ENCODE peak calls at places on chromosomes 1 and 21, in six cellular contexts. One of them, this sample, is unnamed.

GRCh38 chr21:42080788-42081083 is 9.6 kb downstream of the UMODL1 start:
- DNase-seq in uterus: no peak
- DNase-seq in astrocyte of the spinal cord: peak
- DNase-seq in fibroblast of lung: peak
- DNase-seq in neural progenitor cell: no peak
- DNase-seq in stomach: no peak
- DNase-seq in this sample: peak

GRCh38 chr1:153277852-153278251 is 18.4 kb downstream of the LORICRIN start:
- DNase-seq in uterus: no peak
- DNase-seq in astrocyte of the spinal cord: no peak
- DNase-seq in fibroblast of lung: no peak
- DNase-seq in neural progenitor cell: no peak
- DNase-seq in stomach: peak
- DNase-seq in this sample: no peak

GRCh38 chr1:207891148-207891547 is 19.8 kb downstream of the CD34 start:
- DNase-seq in uterus: no peak
- DNase-seq in astrocyte of the spinal cord: no peak
- DNase-seq in fibroblast of lung: no peak
- DNase-seq in neural progenitor cell: no peak
- DNase-seq in stomach: peak
- DNase-seq in this sample: no peak

GRCh38 chr1:240804475-240804874 is 192.5 kb upstream of the GREM2 start:
- DNase-seq in uterus: no peak
- DNase-seq in astrocyte of the spinal cord: peak
- DNase-seq in fibroblast of lung: no peak
- DNase-seq in neural progenitor cell: no peak
- DNase-seq in stomach: no peak
- DNase-seq in this sample: no peak

GRCh38 chr21:46457801-46458314 is 833 bp upstream of the DIP2A start:
- DNase-seq in uterus: no peak
- DNase-seq in astrocyte of the spinal cord: peak
- DNase-seq in fibroblast of lung: peak
- DNase-seq in neural progenitor cell: no peak
- DNase-seq in stomach: peak
- DNase-seq in this sample: peak

GRCh38 chr1:2060535-2060934 is 10.3 kb downstream of the PRKCZ start:
- DNase-seq in uterus: no peak
- DNase-seq in astrocyte of the spinal cord: no peak
- DNase-seq in fibroblast of lung: no peak
- DNase-seq in neural progenitor cell: no peak
- DNase-seq in stomach: no peak
- DNase-seq in this sample: no peak

GRCh38 chr1:8061210-8061609 is 35.1 kb upstream of the ERRFI1 start:
- DNase-seq in uterus: no peak
- DNase-seq in astrocyte of the spinal cord: peak
- DNase-seq in fibroblast of lung: peak
- DNase-seq in neural progenitor cell: no peak
- DNase-seq in stomach: peak
- DNase-seq in this sample: peak

GRCh38 chr1:40232444-40232843 is 15.3 kb upstream of the TMCO2 start:
- DNase-seq in uterus: no peak
- DNase-seq in astrocyte of the spinal cord: no peak
- DNase-seq in fibroblast of lung: no peak
- DNase-seq in neural progenitor cell: no peak
- DNase-seq in stomach: no peak
- DNase-seq in this sample: no peak

DNA sequence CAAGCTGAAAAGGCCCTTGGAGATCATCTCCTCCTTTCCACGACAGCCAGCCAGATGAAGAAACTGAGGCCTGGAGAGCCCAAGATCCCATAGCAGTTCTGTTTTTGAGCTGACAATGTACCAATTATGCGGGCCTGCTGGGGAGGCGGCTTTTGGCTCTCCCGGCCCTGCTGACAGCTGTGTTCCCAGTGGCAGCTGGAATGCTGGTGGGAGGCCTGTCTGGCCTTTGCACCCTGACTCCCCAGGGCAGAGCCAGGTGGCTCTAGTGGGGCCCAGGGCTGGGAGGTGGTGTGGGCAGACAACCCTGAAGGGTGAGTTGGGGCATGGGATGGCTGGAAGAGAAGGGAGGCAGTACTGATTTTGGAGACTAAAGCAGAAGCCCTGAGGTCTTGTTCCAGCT is 30.7 kb upstream of the WASF2 start:
- DNase-seq in uterus: no peak
- DNase-seq in astrocyte of the spinal cord: no peak
- DNase-seq in fibroblast of lung: no peak
- DNase-seq in neural progenitor cell: peak
- DNase-seq in stomach: no peak
- DNase-seq in this sample: no peak
- H3K4me3 ChIP-seq in uterus: no peak
- H3K4me3 ChIP-seq in astrocyte of the spinal cord: no peak
- H3K4me3 ChIP-seq in fibroblast of lung: no peak
- H3K4me3 ChIP-seq in neural progenitor cell: no peak
- H3K4me3 ChIP-seq in stomach: no peak
- H3K4me3 ChIP-seq in this sample: no peak

DNA sequence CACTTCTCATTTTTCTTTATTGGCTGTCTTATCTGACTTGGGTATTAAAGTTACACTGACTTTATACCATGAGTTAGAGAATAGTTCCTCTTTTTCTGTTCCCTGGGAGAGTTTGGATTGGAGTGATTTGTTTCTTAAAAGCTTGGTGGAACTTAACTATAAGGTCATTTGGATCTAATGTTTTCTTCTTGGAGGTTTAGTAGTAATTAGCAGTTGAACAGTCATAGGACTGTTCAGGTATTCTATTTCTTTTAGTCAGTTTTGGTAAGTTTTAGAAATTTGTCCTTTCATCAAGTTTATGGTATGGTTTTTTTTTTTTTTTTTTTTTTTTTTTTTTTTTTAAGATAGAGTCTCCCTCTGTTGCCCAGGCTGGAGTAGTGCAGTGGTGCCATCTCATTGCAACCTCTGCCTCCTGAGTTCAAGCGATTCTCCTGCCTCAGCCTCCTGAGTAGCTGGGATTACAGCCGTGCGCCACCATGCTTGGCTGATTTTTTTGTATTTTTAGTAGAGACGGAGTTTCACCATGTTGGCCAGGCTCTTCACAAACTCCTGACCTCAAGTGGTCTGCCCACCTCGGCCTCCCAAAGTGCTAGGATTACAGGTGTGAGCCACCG is 6.3 kb downstream of the TTC3 start:
- DNase-seq in uterus: no peak
- DNase-seq in astrocyte of the spinal cord: no peak
- DNase-seq in fibroblast of lung: no peak
- DNase-seq in neural progenitor cell: no peak
- DNase-seq in stomach: no peak
- DNase-seq in this sample: no peak
- TF ChIP-seq CTCF in uterus: no peak
- TF ChIP-seq CTCF in astrocyte of the spinal cord: peak
- TF ChIP-seq CTCF in fibroblast of lung: no peak
- TF ChIP-seq CTCF in neural progenitor cell: peak
- TF ChIP-seq CTCF in stomach: no peak
- TF ChIP-seq CTCF in this sample: peak

DNA sequence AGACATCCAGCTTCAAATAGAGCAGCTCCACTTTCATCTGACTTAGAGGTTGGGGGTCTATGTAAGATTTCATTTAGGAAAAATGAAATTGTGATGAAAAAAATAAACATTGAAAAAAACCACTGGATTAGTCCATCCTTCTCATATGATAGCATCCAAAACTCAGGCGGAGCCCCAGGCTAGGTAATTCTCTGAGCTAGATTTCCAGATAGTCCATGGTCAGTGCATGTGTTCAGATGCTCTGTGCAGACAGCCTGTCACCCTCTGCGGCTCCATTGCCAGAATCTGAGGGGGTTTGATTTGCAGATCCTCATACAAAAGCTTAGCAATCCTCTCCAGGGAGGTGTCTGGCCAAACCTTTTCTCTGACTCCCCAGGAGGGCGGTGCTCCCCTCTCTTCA is 49.2 kb downstream of the C8B start:
- DNase-seq in uterus: no peak
- DNase-seq in astrocyte of the spinal cord: no peak
- DNase-seq in fibroblast of lung: no peak
- DNase-seq in neural progenitor cell: no peak
- DNase-seq in stomach: no peak
- DNase-seq in this sample: no peak
- H3K4me3 ChIP-seq in uterus: no peak
- H3K4me3 ChIP-seq in astrocyte of the spinal cord: no peak
- H3K4me3 ChIP-seq in fibroblast of lung: no peak
- H3K4me3 ChIP-seq in neural progenitor cell: no peak
- H3K4me3 ChIP-seq in stomach: no peak
- H3K4me3 ChIP-seq in this sample: no peak

DNA sequence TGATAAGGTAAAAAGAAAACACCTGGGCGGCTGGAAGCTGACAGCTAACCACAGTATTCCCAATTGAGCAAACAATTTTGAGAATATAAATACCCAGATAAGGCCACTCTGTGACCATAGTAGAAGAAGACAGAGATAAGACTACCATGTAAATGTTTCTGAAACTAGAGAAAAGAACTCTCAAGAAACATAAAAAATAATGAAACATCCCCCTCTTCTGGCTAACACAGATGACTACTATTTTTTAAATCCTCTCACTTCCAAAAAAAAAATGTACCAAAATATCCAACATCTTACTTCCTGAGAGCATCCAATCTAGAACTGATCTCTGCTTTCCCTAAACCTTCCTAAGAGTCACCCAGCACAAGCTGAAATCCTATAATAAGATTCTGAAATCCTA is 125.9 kb downstream of the HFM1 start:
- DNase-seq in uterus: no peak
- DNase-seq in astrocyte of the spinal cord: peak
- DNase-seq in fibroblast of lung: peak
- DNase-seq in neural progenitor cell: peak
- DNase-seq in stomach: no peak
- DNase-seq in this sample: no peak
- TF ChIP-seq CTCF in uterus: no peak
- TF ChIP-seq CTCF in astrocyte of the spinal cord: peak
- TF ChIP-seq CTCF in fibroblast of lung: no peak
- TF ChIP-seq CTCF in neural progenitor cell: peak
- TF ChIP-seq CTCF in stomach: no peak
- TF ChIP-seq CTCF in this sample: peak

This sample was measured in foreskin fibroblast.